ENCODE peak calls at places on chromosome 15, in nine cellular contexts. Z, W, Q, Y, F, B, O, S and N are unnamed samples.

GRCh38 chr15:77548608-77549551 is 83.8 kb downstream of the LINGO1 start:
- DNase-seq in B (no peak), O (peak), F (no peak), Q (no peak), S (no peak), W (no peak), Z (no peak), Y (no peak), N (no peak)

GRCh38 chr15:90818251-90819210 is 49.9 kb upstream of the FURIN start:
- DNase-seq in F (peak), Y (peak), S (no peak), O (no peak), B (no peak), Z (no peak), Q (no peak), W (no peak), N (no peak)

GRCh38 chr15:100726426-100727190 is 124.2 kb downstream of the ASB7 start:
- DNase-seq in F (no peak), Y (no peak), O (no peak), W (no peak), B (no peak), S (no peak), Q (no peak), Z (peak), N (peak)

GRCh38 chr15:70277556-70277955 is 179.8 kb upstream of the TLE3 start:
- DNase-seq in Z (no peak), O (no peak), Q (no peak), F (no peak), S (no peak), Y (no peak), W (no peak), B (no peak), N (no peak)

GRCh38 chr15:35784745-35785144 is 238.8 kb upstream of the DPH6 start:
- DNase-seq in F (no peak), W (no peak), S (peak), Y (peak), Z (no peak), Q (no peak), B (no peak), O (no peak), N (no peak)

GRCh38 chr15:44034933-44035624 is 160.0 kb downstream of the FRMD5 start:
- DNase-seq in Z (no peak), F (no peak), O (no peak), B (peak), W (no peak), Y (no peak), S (peak), Q (no peak), N (peak)

GRCh38 chr15:88974392-88974791 is 61.2 kb upstream of the MFGE8 start:
- DNase-seq in Q (no peak), S (peak), F (no peak), W (no peak), Z (no peak), Y (no peak), O (no peak), B (peak), N (peak)

GRCh38 chr15:73991260-73991659 is 835 bp downstream of the STOML1 start:
- DNase-seq in Q (no peak), Z (peak), Y (no peak), O (peak), W (no peak), F (peak), B (no peak), S (no peak), N (no peak)

GRCh38 chr15:101081900-101082299 is 162.7 kb downstream of the LRRK1 start:
- DNase-seq in O (no peak), Q (no peak), F (no peak), B (no peak), Z (no peak), W (no peak), S (no peak), Y (no peak), N (no peak)

GRCh38 chr15:71275098-71275497 is 159.8 kb downstream of the THSD4 start:
- DNase-seq in W (no peak), Y (no peak), F (no peak), O (no peak), Q (no peak), S (peak), B (peak), Z (no peak), N (peak)

GRCh38 chr15:99366013-99366412 is 114.7 kb downstream of the LRRC28 start:
- DNase-seq in W (no peak), Q (no peak), B (no peak), S (no peak), Z (no peak), O (no peak), Y (no peak), F (no peak), N (no peak)

GRCh38 chr15:89825264-89825940 is 10.8 kb upstream of the ANPEP start:
- DNase-seq in B (no peak), S (no peak), Q (no peak), Z (no peak), W (no peak), F (no peak), O (no peak), Y (no peak), N (no peak)

GRCh38 chr15:73704869-73705645 is 20.9 kb downstream of the CD276 start:
- DNase-seq in Z (peak), W (peak), S (peak), Q (no peak), F (peak), O (peak), B (peak), Y (peak), N (no peak)

GRCh38 chr15:71649894-71650293 is 160.5 kb upstream of the NR2E3 start:
- DNase-seq in Z (no peak), W (no peak), O (no peak), Q (no peak), F (no peak), Y (no peak), S (no peak), B (no peak), N (no peak)

GRCh38 chr15:34620814-34621213 is 37.4 kb upstream of the GOLGA8B start:
- DNase-seq in W (no peak), S (no peak), B (no peak), O (no peak), Y (no peak), F (no peak), Q (no peak), Z (no peak), N (no peak)

GRCh38 chr15:50911641-50912040 is 3.2 kb downstream of the AP4E1 start:
- DNase-seq in B (no peak), W (no peak), Y (no peak), O (no peak), Z (no peak), S (peak), F (no peak), Q (no peak), N (no peak)

GRCh38 chr15:77840962-77841361 is 208.2 kb upstream of the LINGO1 start:
- DNase-seq in Q (no peak), O (no peak), F (peak), W (no peak), S (peak), Y (no peak), Z (peak), B (peak), N (peak)

GRCh38 chr15:29570121-29570930 is 251.9 kb downstream of the TJP1 start:
- DNase-seq in W (no peak), B (no peak), Z (no peak), S (peak), O (no peak), Q (no peak), F (no peak), Y (peak), N (no peak)

GRCh38 chr15:65326109-65326508 is 21.6 kb downstream of the RNU5B-1 start:
- DNase-seq in S (peak), Q (peak), Y (no peak), F (no peak), Z (no peak), B (no peak), W (no peak), O (peak), N (peak)

GRCh38 chr15:39504812-39505211 is 76.1 kb upstream of the THBS1 start:
- DNase-seq in Q (no peak), F (no peak), S (peak), O (no peak), Z (no peak), W (no peak), B (peak), Y (no peak), N (peak)

GRCh38 chr15:65194826-65195541 is 9.8 kb upstream of the CLPX start:
- DNase-seq in B (no peak), O (peak), F (no peak), S (peak), Q (no peak), Y (no peak), Z (no peak), W (no peak), N (no peak)

GRCh38 chr15:76349301-76350070 is 12.9 kb downstream of the ISL2 start:
- DNase-seq in O (no peak), W (no peak), S (no peak), B (no peak), Y (no peak), Q (no peak), Z (no peak), F (no peak), N (no peak)

GRCh38 chr15:60477991-60478632 is 830 bp downstream of the ICE2 start:
- DNase-seq in O (no peak), Z (no peak), Y (no peak), S (peak), B (peak), Q (no peak), W (no peak), F (no peak), N (peak)

GRCh38 chr15:41650806-41651205 is 9.4 kb upstream of the MGA start:
- DNase-seq in Z (no peak), Y (no peak), W (no peak), B (no peak), O (no peak), F (no peak), Q (no peak), S (no peak), N (no peak)